ENCODE peak calls at places on chromosomes 12 and 14, in ten cellular contexts. E is astrocyte of the cerebellum, S is upper lobe of right lung, X is glutamatergic neuron, Y is GM13976, Q is neural progenitor cell, D is GM20000, U is LNCaP clone FGC, V is fibroblast of the aortic adventitia, N is AG04449. B is an unnamed sample.
A peak's percentile ranks its signal among the peaks of the same experiment; 100 is the strongest.

GRCh38 chr12:107461222-107461980 is 224.2 kb upstream of the PWP1 start:
- DNase-seq in E (peak; percentile 86), S (no peak), X (no peak), Y (no peak), Q (no peak), D (no peak), U (no peak), V (peak; percentile 94), N (peak; percentile 34), B (no peak)

GRCh38 chr12:44143170-44143569 is 307.3 kb downstream of the TMEM117 start:
- DNase-seq in E (no peak), S (no peak), X (no peak), Y (no peak), Q (no peak), D (no peak), U (no peak), V (no peak), N (no peak), B (no peak)

GRCh38 chr14:82657186-82657675 is 1123.6 kb upstream of the SEL1L start:
- DNase-seq in E (no peak), S (no peak), X (no peak), Y (no peak), Q (no peak), D (no peak), U (no peak), V (no peak), N (no peak), B (no peak)

GRCh38 chr12:80299976-80300375 is 144.1 kb upstream of the PTPRQ start:
- DNase-seq in E (no peak), S (no peak), X (no peak), Y (peak; percentile 31), Q (no peak), D (peak; percentile 27), U (no peak), V (no peak), N (no peak), B (no peak)

GRCh38 chr12:82783456-82783855 is 96.8 kb downstream of the TMTC2 start:
- DNase-seq in E (no peak), S (no peak), X (no peak), Y (no peak), Q (no peak), D (no peak), U (no peak), V (no peak), N (no peak), B (no peak)

GRCh38 chr14:23360496-23360895 is 4.5 kb downstream of the EFS start:
- DNase-seq in E (no peak), S (no peak), X (no peak), Y (no peak), Q (peak; percentile 43), D (no peak), U (no peak), V (no peak), N (no peak), B (no peak)

GRCh38 chr14:33508663-33509062 is 442.2 kb downstream of the EGLN3 start:
- DNase-seq in E (no peak), S (no peak), X (no peak), Y (no peak), Q (no peak), D (no peak), U (no peak), V (no peak), N (no peak), B (peak; percentile 13)

GRCh38 chr12:40854669-40855068 is 162.4 kb downstream of the CNTN1 start:
- DNase-seq in E (no peak), S (no peak), X (no peak), Y (no peak), Q (no peak), D (no peak), U (no peak), V (no peak), N (no peak), B (no peak)

GRCh38 chr14:61101803-61102548 is 120.9 kb downstream of the SLC38A6 start:
- DNase-seq in E (no peak), S (no peak), X (no peak), Y (no peak), Q (no peak), D (peak; percentile 23), U (no peak), V (peak; percentile 84), N (no peak), B (no peak)
- TF ChIP-seq CTCF in E (no peak), S (no peak), X (no peak), Y (no peak), Q (no peak), D (no peak), U (no peak), V (no peak), N (no peak), B (no peak)

GRCh38 chr12:1934068-1934467 is 15.6 kb upstream of the CACNA2D4 start:
- DNase-seq in E (no peak), S (no peak), X (no peak), Y (peak; percentile 19), Q (no peak), D (no peak), U (no peak), V (no peak), N (no peak), B (no peak)

GRCh38 chr12:1932264-1932777 is 13.9 kb upstream of the CACNA2D4 start:
- DNase-seq in E (peak; percentile 81), S (peak; percentile 68), X (no peak), Y (peak; percentile 49), Q (no peak), D (no peak), U (peak; percentile 43), V (peak; percentile 75), N (no peak), B (no peak)

GRCh38 chr12:1934831-1935230 is 16.4 kb upstream of the CACNA2D4 start:
- DNase-seq in E (no peak), S (peak; percentile 44), X (no peak), Y (no peak), Q (no peak), D (no peak), U (no peak), V (no peak), N (no peak), B (no peak)

GRCh38 chr12:1935242-1935641 is 16.8 kb upstream of the CACNA2D4 start:
- DNase-seq in E (no peak), S (peak; percentile 45), X (no peak), Y (no peak), Q (no peak), D (no peak), U (no peak), V (no peak), N (no peak), B (no peak)

DNA sequence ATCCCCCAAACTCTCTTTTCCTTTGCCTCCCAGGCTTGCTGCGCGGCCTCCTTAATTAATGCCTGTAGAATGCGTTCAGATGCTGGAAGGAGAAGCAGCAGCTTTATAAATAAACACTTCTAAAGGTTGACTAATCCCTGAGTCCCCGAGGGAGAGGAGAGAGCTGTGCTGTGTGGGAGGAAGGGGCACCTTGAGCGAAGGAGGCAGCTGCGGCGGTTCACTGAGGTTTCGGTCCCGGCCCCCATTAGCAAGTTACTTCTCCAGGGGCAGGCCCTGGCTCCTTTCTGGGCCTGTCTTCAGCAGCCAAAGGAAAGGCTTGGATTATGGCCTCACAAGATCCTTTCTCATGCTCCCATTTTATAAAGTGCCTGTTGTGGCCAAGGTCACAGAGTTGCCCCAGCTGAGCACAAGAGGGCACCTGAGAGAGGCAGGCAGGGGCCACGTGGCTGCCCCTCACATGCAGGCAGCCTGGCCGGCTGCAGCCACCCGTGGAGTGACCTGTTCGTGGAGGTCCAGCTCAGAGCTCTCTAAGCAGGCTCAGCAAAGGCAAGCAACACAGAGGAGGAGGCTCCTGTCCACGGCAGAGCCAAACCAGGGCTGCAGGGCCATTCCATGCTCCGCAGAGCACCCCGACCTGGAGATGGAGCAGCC is 15.0 kb upstream of the CACNA2D4 start:
- DNase-seq in E (peak; percentile 40), S (peak; percentile 44), X (no peak), Y (peak; percentile 76), Q (peak; percentile 39), D (peak; percentile 76), U (no peak), V (peak; percentile 13), N (no peak), B (peak; percentile 37)
- TF ChIP-seq CTCF in E (no peak), S (no peak), X (no peak), Y (no peak), Q (no peak), D (no peak), U (no peak), V (no peak), N (no peak), B (no peak)

GRCh38 chr14:63209160-63209559 is 4.9 kb downstream of the RHOJ start:
- DNase-seq in E (no peak), S (no peak), X (no peak), Y (no peak), Q (no peak), D (no peak), U (no peak), V (no peak), N (no peak), B (no peak)

GRCh38 chr14:63212776-63213500 is 8.7 kb downstream of the RHOJ start:
- DNase-seq in E (no peak), S (no peak), X (no peak), Y (no peak), Q (no peak), D (no peak), U (no peak), V (no peak), N (no peak), B (no peak)

GRCh38 chr14:63214417-63215196 is 10.4 kb downstream of the RHOJ start:
- DNase-seq in E (no peak), S (no peak), X (no peak), Y (no peak), Q (no peak), D (no peak), U (no peak), V (no peak), N (no peak), B (no peak)

GRCh38 chr14:63210812-63211211 is 6.6 kb downstream of the RHOJ start:
- DNase-seq in E (no peak), S (no peak), X (no peak), Y (no peak), Q (no peak), D (no peak), U (no peak), V (no peak), N (no peak), B (no peak)

DNA sequence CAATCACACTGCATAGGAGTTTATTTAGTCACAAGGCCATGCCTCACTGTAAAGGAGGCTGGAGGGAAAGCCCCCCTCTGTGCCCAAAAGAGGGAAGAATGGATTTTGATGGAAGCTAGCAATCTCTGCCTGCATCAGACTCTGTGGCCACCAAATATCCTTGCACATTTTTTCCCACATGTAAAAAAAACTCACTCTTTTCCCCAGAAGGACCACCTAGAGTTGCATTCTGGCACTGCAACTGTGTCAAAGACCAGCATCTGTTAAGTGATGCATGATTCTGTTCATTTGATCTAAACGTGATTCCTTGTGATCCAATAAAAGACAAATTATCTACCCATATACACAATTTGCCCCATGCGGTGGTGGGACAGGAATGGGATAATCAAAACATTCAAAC is 8.0 kb downstream of the RHOJ start:
- DNase-seq in E (no peak), S (no peak), X (no peak), Y (no peak), Q (peak; percentile 20), D (no peak), U (no peak), V (no peak), N (no peak), B (no peak)
- TF ChIP-seq CTCF in E (peak; percentile 28), S (no peak), X (peak; percentile 56), Y (no peak), Q (peak; percentile 50), D (no peak), U (no peak), V (peak; percentile 22), N (no peak), B (peak; percentile 38)

DNA sequence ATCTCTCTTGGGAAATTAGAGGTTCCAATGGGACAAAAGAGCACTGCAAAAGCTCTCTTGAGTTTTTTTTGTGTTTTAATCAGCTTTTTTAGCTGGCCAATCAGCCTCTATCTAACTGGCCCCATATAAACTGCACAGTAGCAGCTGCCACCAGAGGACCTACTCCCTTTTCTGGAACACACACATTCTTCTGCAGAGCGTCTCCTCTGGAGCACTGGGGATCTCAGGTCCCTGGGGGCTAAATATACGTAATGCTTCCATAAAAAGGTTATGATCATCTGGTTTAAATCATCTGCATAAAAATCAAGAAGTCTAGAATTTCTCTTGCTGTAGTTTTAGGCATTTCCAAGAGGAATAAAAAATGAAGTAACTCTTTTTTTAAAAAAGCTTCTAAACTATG is 32.3 kb downstream of the TSPAN8 start:
- DNase-seq in E (no peak), S (no peak), X (no peak), Y (no peak), Q (peak; percentile 4), D (no peak), U (no peak), V (peak; percentile 60), N (no peak), B (no peak)
- TF ChIP-seq CTCF in E (no peak), S (no peak), X (no peak), Y (no peak), Q (no peak), D (no peak), U (peak; percentile 19), V (no peak), N (no peak), B (no peak)

B was measured in nephron progenitor cell.